ENCODE peak calls at places on chromosomes 4 and X, in ten cellular contexts. C is right atrium auricular region; D is transverse colon; K is lower leg skin; Y is cardiac fibroblast; U is activated CD8-positive, alpha-beta T cell treated with anti-CD3 and anti-CD28 coated beads for 36 hours; Z is MCF 10A; M is fibroblast of pulmonary artery; I is uterus; F is fibroblast of lung. J is an unnamed sample.
A peak's percentile ranks its signal among the peaks of the same experiment; 100 is the strongest.

GRCh38 chrX:1440506-1440905 is 12.2 kb downstream of the ASMTL start:
- DNase-seq in K (peak; percentile 32), Z (no peak), C (no peak), Y (no peak), U (no peak), D (no peak), I (no peak), F (no peak), M (no peak), J (no peak)

GRCh38 chrX:136159615-136160025 is 12.3 kb downstream of the FHL1 start:
- DNase-seq in Z (peak; percentile 28), F (peak; percentile 37), C (no peak), D (no peak), U (no peak), K (no peak), I (no peak), M (no peak), Y (no peak), J (no peak)

GRCh38 chrX:118666521-118666920 is 60.9 kb upstream of the IL13RA1 start:
- DNase-seq in Z (no peak), K (no peak), Y (peak; percentile 44), U (no peak), F (peak; percentile 4), C (no peak), I (no peak), M (peak; percentile 3), D (no peak), J (no peak)

GRCh38 chr4:37960098-37960497 is at the start of gene PTTG2:
- DNase-seq in Y (no peak), F (no peak), K (no peak), M (no peak), D (no peak), I (no peak), U (no peak), C (no peak), Z (no peak), J (no peak)

GRCh38 chr4:15117270-15117946 is 115.1 kb downstream of the CPEB2 start:
- DNase-seq in C (no peak), M (no peak), Z (no peak), U (no peak), K (no peak), I (no peak), Y (peak; percentile 34), D (no peak), F (no peak), J (no peak)

GRCh38 chr4:152148057-152148456 is 387.2 kb upstream of the GATB start:
- DNase-seq in Y (no peak), F (no peak), U (no peak), K (no peak), M (no peak), Z (no peak), D (no peak), I (no peak), C (no peak), J (no peak)

GRCh38 chr4:52645315-52645714 is 13.8 kb downstream of the USP46 start:
- DNase-seq in F (no peak), K (no peak), C (no peak), Y (no peak), U (no peak), I (no peak), D (no peak), Z (no peak), M (no peak), J (peak; percentile 38)

GRCh38 chr4:37990731-37991130 is 30.5 kb downstream of the PTTG2 start:
- DNase-seq in C (no peak), I (no peak), U (no peak), D (no peak), M (no peak), F (no peak), Y (no peak), K (no peak), Z (no peak), J (no peak)

GRCh38 chr4:23323436-23323835 is 566.4 kb downstream of the PPARGC1A start:
- DNase-seq in U (no peak), K (no peak), I (no peak), D (no peak), F (no peak), C (no peak), M (no peak), Y (no peak), Z (no peak), J (no peak)

GRCh38 chrX:66110112-66110511 is 53.9 kb upstream of the HEPH start:
- DNase-seq in I (no peak), U (peak; percentile 10), K (no peak), D (peak; percentile 8), Y (peak; percentile 49), Z (peak; percentile 27), C (no peak), M (peak; percentile 44), F (peak; percentile 4), J (peak; percentile 10)

GRCh38 chr4:16443504-16444088 is 217.3 kb upstream of the TAPT1 start:
- DNase-seq in U (no peak), M (peak; percentile 69), Z (peak; percentile 65), I (no peak), K (no peak), C (no peak), D (no peak), Y (peak; percentile 68), F (peak; percentile 55), J (peak; percentile 31)

DNA sequence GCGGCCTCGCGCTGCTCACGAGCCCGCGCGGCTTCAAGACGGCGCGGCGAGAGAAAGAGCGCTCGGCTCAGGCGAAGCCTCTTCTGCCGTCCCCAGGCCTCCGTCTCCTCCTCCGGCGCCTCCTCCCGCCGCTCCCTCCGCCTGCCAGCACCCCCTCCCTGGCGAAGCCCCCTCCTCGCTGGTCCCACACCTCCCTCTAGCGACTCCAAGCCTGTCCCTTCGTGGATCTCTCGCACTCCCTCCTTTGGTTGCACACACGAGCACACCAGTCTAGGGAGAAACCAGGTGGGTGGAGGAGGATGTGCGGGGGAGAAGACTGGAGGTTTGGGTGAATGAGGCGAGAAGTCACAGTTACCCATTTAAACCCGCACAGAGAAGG is at the start of gene CAMK2D:
- DNase-seq in D (peak; percentile 90), Y (peak; percentile 88), K (peak; percentile 96), I (peak; percentile 87), Z (peak; percentile 89), F (peak; percentile 92), C (peak; percentile 82), U (peak; percentile 88), M (peak; percentile 92), J (peak; percentile 80)
- TF ChIP-seq CTCF in D (peak; percentile 38), Y (peak; percentile 57), K (no peak), I (peak; percentile 72), Z (no peak), F (peak; percentile 53), C (peak; percentile 36), U (no peak), M (peak; percentile 65), J (peak; percentile 84)

DNA sequence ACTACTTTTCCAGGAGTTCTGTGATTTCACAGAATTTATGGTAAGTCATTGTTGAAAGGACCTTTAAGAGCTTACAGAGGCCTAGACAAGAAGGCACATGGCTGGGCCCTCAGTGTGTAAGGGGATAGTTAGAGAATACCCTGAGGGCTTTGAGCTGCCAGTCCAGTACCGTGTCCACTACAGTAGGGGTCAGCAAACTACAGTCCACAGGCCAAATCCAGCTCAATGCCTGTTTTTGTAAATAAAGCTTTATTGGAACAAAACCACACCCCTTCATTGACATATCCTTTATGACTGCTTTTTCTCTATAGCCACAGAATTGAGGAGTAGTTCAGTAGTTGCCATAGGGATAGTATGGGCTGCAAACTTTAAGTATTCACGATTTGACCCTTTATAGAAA is 176.2 kb downstream of the MID1 start:
- DNase-seq in Y (peak; percentile 25), F (no peak), D (no peak), C (no peak), U (no peak), Z (no peak), K (no peak), I (no peak), M (peak; percentile 25), J (no peak)
- TF ChIP-seq CTCF in Y (peak; percentile 18), F (no peak), D (no peak), C (no peak), U (no peak), Z (peak; percentile 14), K (no peak), I (no peak), M (peak; percentile 10), J (no peak)

GRCh38 chrX:110402855-110403230 is 44.2 kb downstream of the RTL9 start:
- DNase-seq in K (no peak), D (no peak), M (no peak), C (no peak), Z (no peak), F (no peak), U (no peak), I (no peak), Y (no peak), J (no peak)

GRCh38 chrX:110403436-110403835 is 44.8 kb downstream of the RTL9 start:
- DNase-seq in M (no peak), D (no peak), Z (no peak), Y (no peak), C (no peak), F (no peak), K (no peak), I (no peak), U (no peak), J (no peak)

GRCh38 chrX:110399497-110399896 is 40.8 kb downstream of the RTL9 start:
- DNase-seq in D (no peak), Y (no peak), U (no peak), Z (no peak), F (no peak), I (no peak), M (no peak), C (no peak), K (no peak), J (no peak)

GRCh38 chrX:110402091-110402854 is 43.6 kb downstream of the RTL9 start:
- DNase-seq in U (no peak), I (peak; percentile 36), F (peak; percentile 69), Z (peak; percentile 76), Y (peak; percentile 78), C (peak; percentile 66), M (peak; percentile 62), K (peak; percentile 89), D (no peak), J (no peak)

DNA sequence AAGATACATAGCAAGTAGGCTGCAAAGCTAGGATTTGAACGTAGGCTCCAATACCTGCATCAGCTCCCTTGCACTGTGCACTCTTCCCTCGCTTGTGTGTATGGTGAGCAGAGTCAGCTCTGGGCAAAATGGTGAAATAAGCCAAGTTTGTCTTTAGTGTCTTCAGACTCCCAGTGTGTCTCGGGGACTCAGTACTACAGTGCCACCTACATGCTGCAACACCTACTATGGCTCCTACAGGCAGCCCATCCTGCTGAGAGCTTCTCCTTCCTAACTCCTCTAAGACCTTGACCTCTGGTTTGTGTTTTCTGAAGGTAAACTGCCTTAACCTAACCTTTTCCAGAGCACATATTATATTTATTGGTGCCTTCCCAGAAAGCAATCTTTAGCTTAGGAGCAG is 42.5 kb downstream of the RTL9 start:
- DNase-seq in I (no peak), U (no peak), C (no peak), D (no peak), M (no peak), Z (no peak), K (no peak), F (no peak), Y (no peak), J (no peak)
- TF ChIP-seq CTCF in I (no peak), U (no peak), C (no peak), D (no peak), M (no peak), Z (no peak), K (no peak), F (no peak), Y (no peak), J (no peak)

DNA sequence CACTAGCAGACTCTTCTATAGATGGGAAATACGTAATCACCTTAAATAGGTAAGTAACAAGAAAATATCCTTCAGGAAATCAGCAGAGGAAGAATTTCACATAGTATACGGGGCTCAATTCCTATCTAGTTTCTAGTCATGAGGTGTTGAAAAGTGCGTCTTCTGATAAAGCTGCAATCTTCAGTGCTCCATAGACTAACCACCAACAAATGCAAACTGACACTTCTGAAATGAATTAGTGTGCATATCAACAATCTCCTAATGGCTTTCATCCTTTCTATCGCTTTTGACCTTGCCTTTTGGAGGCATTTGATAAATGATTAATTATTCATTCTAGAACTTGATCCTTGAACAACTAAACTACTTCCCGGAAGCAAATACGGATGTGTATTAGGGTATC is 2306.6 kb upstream of the AGA start:
- DNase-seq in C (no peak), Y (no peak), D (no peak), U (no peak), M (no peak), I (no peak), K (no peak), Z (no peak), F (no peak), J (no peak)
- TF ChIP-seq CTCF in C (no peak), Y (no peak), D (no peak), U (no peak), M (no peak), I (no peak), K (no peak), Z (no peak), F (no peak), J (no peak)